ENCODE peak calls at places on chromosome 13, in five cellular contexts. H is pancreas, O is psoas muscle, N is neural progenitor cell, L is breast epithelium. U is an unnamed sample.
A peak's percentile ranks its signal among the peaks of the same experiment; 100 is the strongest.

GRCh38 chr13:24270639-24271131 is 38.7 kb upstream of the C1QTNF9 start:
- DNase-seq in H (peak; percentile 58), O (peak; percentile 62), N (peak; percentile 47), L (no peak), U (peak; percentile 48)

GRCh38 chr13:29905845-29906244 is 55.4 kb upstream of the UBL3 start:
- DNase-seq in H (no peak), O (no peak), N (no peak), L (peak; percentile 65), U (no peak)

GRCh38 chr13:38539632-38540031 is 147.2 kb upstream of the FREM2 start:
- DNase-seq in H (no peak), O (no peak), N (no peak), L (no peak), U (no peak)

GRCh38 chr13:110524484-110525254 is 36.9 kb downstream of the RAB20 start:
- DNase-seq in H (peak; percentile 41), O (peak; percentile 51), N (no peak), L (peak; percentile 59), U (no peak)

GRCh38 chr13:101144808-101145419 is 271.4 kb downstream of the NALCN start:
- DNase-seq in H (no peak), O (no peak), N (peak; percentile 72), L (no peak), U (no peak)

GRCh38 chr13:105599477-105600037 is 935.9 kb downstream of the EFNB2 start:
- DNase-seq in H (no peak), O (no peak), N (no peak), L (no peak), U (no peak)

GRCh38 chr13:99734013-99734693 is 232.9 kb downstream of the TM9SF2 start:
- DNase-seq in H (no peak), O (no peak), N (no peak), L (no peak), U (no peak)

GRCh38 chr13:98575009-98575866 is 1.7 kb downstream of the STK24 start:
- DNase-seq in H (no peak), O (no peak), N (peak; percentile 29), L (no peak), U (no peak)

GRCh38 chr13:22193070-22193469 is 522.2 kb downstream of the FGF9 start:
- DNase-seq in H (no peak), O (no peak), N (no peak), L (no peak), U (no peak)

GRCh38 chr13:50386527-50387123 is 371.4 kb downstream of the KCNRG start:
- DNase-seq in H (no peak), O (no peak), N (peak; percentile 56), L (no peak), U (no peak)

GRCh38 chr13:100611678-100612492 is 23.3 kb upstream of the GGACT start:
- DNase-seq in H (peak; percentile 19), O (no peak), N (no peak), L (peak; percentile 69), U (no peak)

GRCh38 chr13:38902551-38902950 is 88.1 kb downstream of the STOML3 start:
- DNase-seq in H (no peak), O (no peak), N (no peak), L (no peak), U (no peak)

GRCh38 chr13:114053026-114053425 is 79.2 kb upstream of the C13orf46 start:
- DNase-seq in H (no peak), O (no peak), N (no peak), L (no peak), U (no peak)

GRCh38 chr13:79246575-79246949 is 159.5 kb downstream of the RBM26 start:
- DNase-seq in H (no peak), O (no peak), N (no peak), L (no peak), U (no peak)

GRCh38 chr13:30585748-30586262 is 31.9 kb upstream of the USPL1 start:
- DNase-seq in H (no peak), O (no peak), N (no peak), L (no peak), U (no peak)

GRCh38 chr13:51202477-51203046 is 19.6 kb upstream of the FAM124A start:
- DNase-seq in H (no peak), O (no peak), N (no peak), L (no peak), U (no peak)

GRCh38 chr13:34803756-34804155 is 138.3 kb upstream of the NBEA start:
- DNase-seq in H (no peak), O (no peak), N (no peak), L (no peak), U (no peak)

GRCh38 chr13:97445504-97446187 is 11.7 kb downstream of the RAP2A start:
- DNase-seq in H (no peak), O (no peak), N (no peak), L (no peak), U (no peak)

GRCh38 chr13:48505597-48506091 is 27.2 kb downstream of the RCBTB2 start:
- DNase-seq in H (no peak), O (no peak), N (no peak), L (no peak), U (peak; percentile 31)

GRCh38 chr13:71485913-71486312 is 381.1 kb downstream of the DACH1 start:
- DNase-seq in H (no peak), O (no peak), N (no peak), L (no peak), U (no peak)

GRCh38 chr13:42996584-42996983 is 4.5 kb upstream of the EPSTI1 start:
- DNase-seq in H (no peak), O (no peak), N (no peak), L (no peak), U (no peak)

GRCh38 chr13:33079960-33080359 is 63.7 kb downstream of the KL start:
- DNase-seq in H (no peak), O (no peak), N (no peak), L (no peak), U (no peak)

GRCh38 chr13:39578821-39579291 is 24.1 kb downstream of the LHFPL6 start:
- DNase-seq in H (no peak), O (no peak), N (no peak), L (no peak), U (no peak)

GRCh38 chr13:23928985-23929384 is 31.7 kb upstream of the C1QTNF9B start:
- DNase-seq in H (no peak), O (no peak), N (no peak), L (no peak), U (no peak)

DNA sequence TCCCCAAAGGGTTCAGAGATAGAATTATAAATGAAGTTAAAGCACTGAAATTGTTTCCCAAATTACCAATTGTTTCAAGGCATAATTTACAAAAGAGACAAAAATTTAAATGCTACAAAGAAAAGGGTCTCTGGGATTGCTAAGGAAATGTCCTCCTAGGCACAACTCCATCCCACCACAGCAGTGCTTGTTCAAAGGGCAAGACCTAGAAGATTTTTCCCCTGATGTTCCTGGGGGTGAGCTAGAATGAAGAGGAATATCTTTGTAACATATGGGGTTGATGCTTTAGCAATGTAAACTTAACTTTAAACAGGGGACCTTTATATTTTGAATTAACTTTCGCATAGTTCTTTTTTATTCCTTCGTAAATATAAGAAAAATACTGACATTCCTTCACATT is 1.6 kb downstream of the LCP1 start:
- DNase-seq in H (no peak), O (no peak), N (no peak), L (no peak), U (no peak)
- H3K4me3 ChIP-seq in H (no peak overlapping the region), O (peak overlapping the region; percentile 46), N (no peak overlapping the region), L (peak overlapping the region; percentile 31), U (peak overlapping the region; percentile 81)

DNA sequence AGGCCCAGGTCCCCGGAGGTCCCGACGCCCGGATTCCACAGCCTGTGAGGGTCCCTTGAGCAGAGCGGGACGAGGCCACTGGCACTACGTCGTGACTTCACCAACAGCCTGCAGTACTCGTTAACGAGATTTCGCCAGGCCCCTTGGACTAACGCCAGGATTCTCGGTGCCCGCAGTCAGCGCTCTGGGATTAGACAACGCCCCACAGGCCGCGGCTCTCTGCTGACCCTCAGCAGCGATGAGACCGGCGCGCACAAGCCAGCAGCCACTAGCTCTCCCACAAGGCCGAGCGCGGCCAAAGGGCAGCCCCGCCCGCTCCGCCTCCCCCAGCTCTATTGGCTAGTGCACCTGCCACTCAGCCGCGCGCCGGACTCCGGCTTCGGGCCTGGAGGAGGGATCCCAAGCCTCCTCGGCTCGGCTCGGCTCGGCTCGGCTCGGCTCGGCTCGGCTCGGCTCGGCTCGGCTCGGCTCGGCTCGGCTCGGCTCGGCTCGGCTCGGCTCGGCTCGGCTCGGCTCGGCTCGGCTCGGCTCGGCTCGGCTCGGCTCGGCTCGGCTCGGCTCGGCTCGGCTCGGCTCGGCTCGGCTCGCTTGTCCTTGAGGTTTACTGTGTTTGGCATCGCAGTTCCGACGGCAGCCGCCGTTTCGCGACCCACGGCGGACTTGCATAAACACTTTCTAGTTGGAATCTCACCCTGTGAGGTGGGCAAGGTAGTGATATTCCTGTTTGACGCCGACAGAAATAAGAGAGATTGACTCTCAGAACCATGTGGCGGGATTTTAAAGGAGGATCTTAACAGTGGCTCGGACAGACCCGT is 231.7 kb upstream of the SERP2 start:
- DNase-seq in H (peak; percentile 100), O (peak; percentile 98), N (peak; percentile 98), L (peak; percentile 97), U (peak; percentile 88)
- H3K4me3 ChIP-seq in H (peak overlapping the region; percentile 49), O (peak overlapping the region; percentile 73), N (peak overlapping the region; percentile 51), L (peak overlapping the region; percentile 44), U (peak overlapping the region; percentile 64)

GRCh38 chr13:73074101-73074500 is 15.3 kb downstream of the KLF5 start:
- DNase-seq in H (no peak), O (no peak), N (no peak), L (no peak), U (no peak)

GRCh38 chr13:73075546-73075945 is 16.7 kb downstream of the KLF5 start:
- DNase-seq in H (no peak), O (no peak), N (peak; percentile 23), L (no peak), U (no peak)

GRCh38 chr13:73070451-73070850 is 11.6 kb downstream of the KLF5 start:
- DNase-seq in H (no peak), O (no peak), N (no peak), L (no peak), U (no peak)

GRCh38 chr13:73073050-73073449 is 14.2 kb downstream of the KLF5 start:
- DNase-seq in H (no peak), O (no peak), N (no peak), L (no peak), U (no peak)

DNA sequence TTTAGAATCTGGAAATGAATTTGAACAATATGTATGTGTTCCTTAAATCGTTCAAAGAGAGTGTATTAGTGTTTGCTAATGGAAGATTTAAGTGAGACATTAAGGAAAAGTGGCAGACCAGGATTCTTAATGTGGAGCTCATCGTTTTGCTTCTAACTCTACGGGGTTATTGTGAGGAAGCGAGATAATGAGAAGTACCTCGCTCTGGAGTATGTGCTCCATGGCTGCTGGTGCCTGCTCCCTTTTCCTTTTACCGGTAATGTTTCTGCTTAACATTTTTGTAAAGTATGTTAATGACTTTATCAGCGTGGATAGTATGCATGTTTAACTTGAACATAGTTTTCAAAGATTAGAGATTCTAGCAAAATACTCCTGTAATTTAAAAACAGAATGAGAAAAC is 13.7 kb downstream of the KLF5 start:
- DNase-seq in H (no peak), O (no peak), N (no peak), L (no peak), U (no peak)
- H3K4me3 ChIP-seq in H (no peak overlapping the region), O (no peak overlapping the region), N (no peak overlapping the region), L (no peak overlapping the region), U (no peak overlapping the region)

GRCh38 chr13:26735677-26736076 is 24.9 kb downstream of the GPR12 start:
- DNase-seq in H (no peak), O (no peak), N (no peak), L (no peak), U (no peak)
- H3K4me3 ChIP-seq in H (no peak overlapping the region), O (no peak overlapping the region), N (no peak overlapping the region), L (no peak overlapping the region), U (no peak overlapping the region)

U was measured in effector memory CD4-positive, alpha-beta T cell.